ENCODE peak calls at places on chromosomes 11 and 22, in eight cellular contexts. Z is GF-D8, K is fibroblast of lung, O is NCI-H69, P is psoas muscle, M is cardiac muscle cell, A is GM20000, E is lung. D is an unnamed sample.

GRCh38 chr22:43293661-43294392 is 49.3 kb downstream of the SCUBE1 start:
- DNase-seq in A (no peak), O (peak; percentile 66), P (peak; percentile 64), K (no peak), Z (no peak), M (no peak), E (peak; percentile 48), D (peak; percentile 73)

GRCh38 chr11:71165771-71166170 is 86.6 kb downstream of the SHANK2 start:
- DNase-seq in M (no peak), K (no peak), E (no peak), A (no peak), Z (no peak), P (no peak), O (no peak), D (no peak)

GRCh38 chr11:12167098-12167999 is 57.0 kb downstream of the MICAL2 start:
- DNase-seq in M (no peak), E (peak; percentile 72), P (no peak), A (no peak), Z (no peak), K (peak; percentile 96), O (peak; percentile 90), D (peak; percentile 85)

GRCh38 chr11:78652866-78653265 is 78.2 kb upstream of the NARS2 start:
- DNase-seq in M (no peak), O (no peak), K (no peak), A (no peak), P (no peak), E (peak; percentile 22), Z (no peak), D (no peak)

GRCh38 chr11:57896641-57897145 is 127.0 kb upstream of the OR9Q1 start:
- DNase-seq in O (no peak), E (no peak), K (no peak), A (no peak), M (no peak), Z (no peak), P (no peak), D (no peak)

GRCh38 chr22:19779685-19780268 is 19.2 kb downstream of the TBX1 start:
- DNase-seq in P (no peak), Z (no peak), M (no peak), O (no peak), E (no peak), A (no peak), K (no peak), D (peak; percentile 41)

GRCh38 chr11:44763111-44763820 is 36.5 kb downstream of the TSPAN18 start:
- DNase-seq in P (no peak), A (no peak), Z (no peak), K (peak; percentile 77), O (no peak), E (no peak), M (peak; percentile 55), D (no peak)

GRCh38 chr11:102158151-102158734 is 48.0 kb downstream of the YAP1 start:
- DNase-seq in O (no peak), M (no peak), P (no peak), E (no peak), K (no peak), Z (no peak), A (no peak), D (no peak)

GRCh38 chr11:4464216-4465159 is 15.4 kb downstream of the OR52K2 start:
- DNase-seq in P (no peak), M (no peak), O (peak; percentile 21), Z (no peak), E (no peak), K (peak; percentile 2), A (no peak), D (peak; percentile 71)

GRCh38 chr11:65113361-65113756 is 1.7 kb downstream of the TM7SF2 start:
- DNase-seq in K (no peak), A (no peak), P (no peak), E (no peak), O (peak; percentile 63), Z (no peak), M (no peak), D (no peak)

GRCh38 chr11:45266693-45267451 is 19.3 kb downstream of the SYT13 start:
- DNase-seq in E (no peak), O (no peak), M (no peak), Z (no peak), A (peak; percentile 27), K (no peak), P (no peak), D (no peak)

GRCh38 chr22:39266398-39267030 is 21.7 kb upstream of the PDGFB start:
- DNase-seq in M (no peak), Z (no peak), O (no peak), K (peak; percentile 33), E (no peak), P (no peak), A (peak; percentile 83), D (peak; percentile 31)

GRCh38 chr11:72144807-72145565 is 9.5 kb downstream of the FOLR3 start:
- DNase-seq in P (no peak), K (peak; percentile 85), Z (no peak), E (no peak), A (no peak), M (no peak), O (no peak), D (peak; percentile 72)

GRCh38 chr11:65593518-65594414 is 1.8 kb downstream of the KCNK7 start:
- DNase-seq in P (no peak), E (no peak), M (peak; percentile 55), O (peak; percentile 47), Z (no peak), A (peak; percentile 75), K (peak; percentile 27), D (peak; percentile 69)

GRCh38 chr22:42156597-42156996 is 26.0 kb upstream of the CYP2D6 start:
- DNase-seq in M (no peak), A (no peak), O (no peak), P (no peak), Z (no peak), K (no peak), E (no peak), D (no peak)

GRCh38 chr11:30489513-30489912 is 96.6 kb downstream of the MPPED2 start:
- DNase-seq in E (no peak), O (peak; percentile 44), K (no peak), A (no peak), M (no peak), P (no peak), Z (no peak), D (no peak)

GRCh38 chr11:48055292-48056132 is 75.2 kb downstream of the PTPRJ start:
- DNase-seq in Z (peak; percentile 18), K (peak; percentile 92), M (no peak), A (no peak), P (no peak), O (peak; percentile 49), E (peak; percentile 48), D (peak; percentile 16)

GRCh38 chr22:49983148-49984042 is 22.8 kb downstream of the PIM3 start:
- DNase-seq in K (no peak), P (peak; percentile 23), A (peak; percentile 61), E (no peak), O (peak; percentile 74), Z (no peak), M (no peak), D (no peak)

GRCh38 chr11:111535281-111535680 is 5.2 kb upstream of the LAYN start:
- DNase-seq in A (no peak), M (no peak), E (no peak), O (no peak), Z (no peak), K (no peak), P (no peak), D (no peak)

GRCh38 chr22:22199634-22200033 is 45.0 kb upstream of the VPREB1 start:
- DNase-seq in O (no peak), A (no peak), K (no peak), P (no peak), Z (no peak), E (no peak), M (no peak), D (no peak)

GRCh38 chr11:132504501-132505041 is 1027.7 kb downstream of the OPCML start:
- DNase-seq in Z (no peak), E (no peak), M (no peak), A (no peak), O (no peak), K (no peak), P (no peak), D (no peak)

GRCh38 chr22:17576475-17576874 is 13.2 kb downstream of the SLC25A18 start:
- DNase-seq in Z (no peak), M (no peak), K (peak; percentile 99), P (peak; percentile 46), O (peak; percentile 98), E (no peak), A (no peak), D (peak; percentile 92)

GRCh38 chr22:17401728-17402127 is 32.5 kb downstream of the CECR2 start:
- DNase-seq in M (no peak), E (no peak), A (no peak), K (no peak), O (no peak), P (no peak), Z (no peak), D (no peak)

GRCh38 chr11:133078591-133079179 is 453.6 kb downstream of the OPCML start:
- DNase-seq in M (peak; percentile 73), Z (no peak), O (peak; percentile 51), P (peak; percentile 18), E (no peak), K (peak; percentile 22), A (peak; percentile 52), D (peak; percentile 62)

GRCh38 chr22:37462983-37463382 is 23.2 kb downstream of the MFNG start:
- DNase-seq in M (peak; percentile 86), P (no peak), Z (no peak), A (no peak), K (no peak), O (no peak), E (no peak), D (no peak)

GRCh38 chr22:50105529-50106100 is 15.8 kb downstream of the MOV10L1 start:
- DNase-seq in E (no peak), O (no peak), A (peak; percentile 70), Z (peak; percentile 55), M (no peak), K (no peak), P (no peak), D (peak; percentile 18)

GRCh38 chr11:65434667-65435179 is 12.1 kb downstream of the NEAT1 start:
- DNase-seq in K (no peak), E (no peak), M (no peak), A (no peak), P (no peak), O (peak; percentile 91), Z (no peak), D (peak; percentile 19)

GRCh38 chr11:69812927-69813326 is 6.3 kb downstream of the FGF3 start:
- DNase-seq in M (no peak), A (no peak), P (no peak), K (no peak), Z (no peak), O (no peak), E (no peak), D (no peak)

GRCh38 chr11:120515186-120515723 is 3.7 kb downstream of the GRIK4 start:
- DNase-seq in Z (no peak), P (no peak), K (no peak), A (no peak), M (no peak), O (no peak), E (no peak), D (no peak)

GRCh38 chr11:111745719-111746504 is 20.3 kb downstream of the PPP2R1B start:
- DNase-seq in P (no peak), A (no peak), O (no peak), M (no peak), Z (no peak), E (no peak), K (peak; percentile 67), D (no peak)